ENCODE peak calls at places on chromosome 5, in six cellular contexts. G is astrocyte of the spinal cord, X is GM06990, D is fibroblast of lung, W is K562, K is A549. T is an unnamed sample.

GRCh38 chr5:157217289-157218024 is 36.8 kb downstream of the ITK start:
- DNase-seq in G (no peak), X (no peak), D (no peak), W (no peak), K (no peak), T (no peak)

GRCh38 chr5:93311825-93312224 is 269.2 kb downstream of the NR2F1-AS1 start:
- DNase-seq in G (no peak), X (no peak), D (peak), W (no peak), K (no peak), T (no peak)

GRCh38 chr5:98248949-98249348 is 524.5 kb upstream of the RGMB start:
- DNase-seq in G (peak), X (no peak), D (peak), W (no peak), K (no peak), T (no peak)

GRCh38 chr5:72206160-72206559 is 98.9 kb downstream of the MAP1B start:
- DNase-seq in G (no peak), X (no peak), D (no peak), W (peak), K (no peak), T (no peak)

GRCh38 chr5:157046041-157046440 is 12.9 kb downstream of the HAVCR1 start:
- DNase-seq in G (no peak), X (no peak), D (no peak), W (no peak), K (peak), T (no peak)

GRCh38 chr5:68535121-68535520 is 319.6 kb downstream of the PIK3R1 start:
- DNase-seq in G (no peak), X (no peak), D (no peak), W (no peak), K (no peak), T (no peak)

GRCh38 chr5:128516978-128517377 is 21.1 kb downstream of the FBN2 start:
- DNase-seq in G (no peak), X (no peak), D (no peak), W (no peak), K (no peak), T (no peak)

GRCh38 chr5:96143450-96143849 is 181.8 kb upstream of the ELL2 start:
- DNase-seq in G (no peak), X (no peak), D (peak), W (no peak), K (no peak), T (peak)

GRCh38 chr5:7585807-7586206 is 189.9 kb downstream of the ADCY2 start:
- DNase-seq in G (no peak), X (no peak), D (no peak), W (no peak), K (no peak), T (no peak)

GRCh38 chr5:1793966-1794895 is 5.4 kb downstream of the MRPL36 start:
- DNase-seq in G (peak), X (no peak), D (peak), W (no peak), K (no peak), T (no peak)

GRCh38 chr5:146699729-146700430 is 178.7 kb downstream of the PPP2R2B start:
- DNase-seq in G (no peak), X (no peak), D (no peak), W (no peak), K (no peak), T (no peak)

GRCh38 chr5:32707394-32707997 is 3.6 kb upstream of the NPR3 start:
- DNase-seq in G (peak), X (no peak), D (peak), W (no peak), K (peak), T (no peak)

GRCh38 chr5:57816108-57816507 is 333.5 kb upstream of the ACTBL2 start:
- DNase-seq in G (peak), X (no peak), D (peak), W (no peak), K (peak), T (no peak)

GRCh38 chr5:1548702-1549523 is 25.2 kb upstream of the LPCAT1 start:
- DNase-seq in G (no peak), X (no peak), D (no peak), W (no peak), K (no peak), T (no peak)

GRCh38 chr5:103119765-103120606 is at the start of the genes GIN1 and PPIP5K2:
- DNase-seq in G (peak), X (peak), D (peak), W (peak), K (peak), T (peak)

GRCh38 chr5:135426102-135427082 is 20.8 kb downstream of the DCANP1 start:
- DNase-seq in G (peak), X (no peak), D (peak), W (peak), K (peak), T (peak)

GRCh38 chr5:1494780-1495524 is 28.8 kb downstream of the LPCAT1 start:
- DNase-seq in G (no peak), X (peak), D (no peak), W (no peak), K (no peak), T (no peak)

GRCh38 chr5:95484421-95484820 is 70.4 kb downstream of the SKIC3 start:
- DNase-seq in G (no peak), X (no peak), D (no peak), W (no peak), K (no peak), T (no peak)

GRCh38 chr5:83924891-83925290 is 204.2 kb upstream of the HAPLN1 start:
- DNase-seq in G (peak), X (no peak), D (peak), W (no peak), K (no peak), T (no peak)

GRCh38 chr5:36786613-36787012 is 90.0 kb upstream of the NIPBL start:
- DNase-seq in G (no peak), X (no peak), D (no peak), W (no peak), K (no peak), T (no peak)

GRCh38 chr5:58069846-58070245 is 390.0 kb downstream of the PLK2 start:
- DNase-seq in G (no peak), X (no peak), D (no peak), W (no peak), K (peak), T (no peak)

GRCh38 chr5:135811007-135811406 is 23.5 kb upstream of the SLC25A48 start:
- DNase-seq in G (no peak), X (no peak), D (no peak), W (no peak), K (no peak), T (no peak)

DNA sequence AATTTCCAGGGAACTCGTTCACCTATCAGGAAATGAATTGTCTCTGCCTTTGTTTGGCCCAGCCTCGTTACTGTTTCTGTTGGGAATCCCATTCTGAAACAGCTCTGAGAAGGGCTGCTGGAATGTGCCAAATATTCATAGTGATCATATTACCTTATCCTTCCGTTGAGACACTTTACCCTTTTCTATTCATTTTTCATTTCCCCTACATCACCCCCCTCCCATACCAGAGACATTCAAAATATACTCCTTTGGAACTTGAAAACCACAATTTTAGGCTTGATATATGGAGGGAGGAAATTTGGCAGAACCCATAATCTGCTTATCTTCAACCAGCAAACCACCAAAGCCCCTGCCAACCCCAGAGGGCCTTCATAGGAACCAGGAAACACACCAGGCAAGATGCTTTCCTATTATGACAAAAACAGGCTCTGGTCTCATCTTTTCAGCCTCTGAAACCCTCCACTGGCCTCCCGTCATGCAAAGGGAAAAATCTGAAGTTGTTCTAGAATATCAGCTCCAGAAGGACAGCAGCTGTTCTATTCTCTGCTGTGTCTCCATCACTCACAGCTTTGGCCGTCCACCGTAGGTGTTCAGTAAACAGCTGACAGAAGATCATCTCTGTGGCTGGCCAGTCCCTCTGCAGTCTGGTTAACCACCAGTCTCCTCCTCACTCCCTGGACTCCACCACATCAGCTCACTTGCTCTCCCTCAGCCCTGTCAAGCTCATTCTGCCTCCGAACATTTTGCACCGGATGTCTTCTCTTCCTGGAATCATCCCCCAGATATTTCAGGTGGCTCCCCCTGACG is 217.2 kb upstream of the WWC1 start:
- DNase-seq in G (peak), X (no peak), D (no peak), W (no peak), K (no peak), T (no peak)
- H3K4me3 ChIP-seq in G (no peak), X (no peak), D (no peak), W (no peak), K (no peak), T (no peak)

DNA sequence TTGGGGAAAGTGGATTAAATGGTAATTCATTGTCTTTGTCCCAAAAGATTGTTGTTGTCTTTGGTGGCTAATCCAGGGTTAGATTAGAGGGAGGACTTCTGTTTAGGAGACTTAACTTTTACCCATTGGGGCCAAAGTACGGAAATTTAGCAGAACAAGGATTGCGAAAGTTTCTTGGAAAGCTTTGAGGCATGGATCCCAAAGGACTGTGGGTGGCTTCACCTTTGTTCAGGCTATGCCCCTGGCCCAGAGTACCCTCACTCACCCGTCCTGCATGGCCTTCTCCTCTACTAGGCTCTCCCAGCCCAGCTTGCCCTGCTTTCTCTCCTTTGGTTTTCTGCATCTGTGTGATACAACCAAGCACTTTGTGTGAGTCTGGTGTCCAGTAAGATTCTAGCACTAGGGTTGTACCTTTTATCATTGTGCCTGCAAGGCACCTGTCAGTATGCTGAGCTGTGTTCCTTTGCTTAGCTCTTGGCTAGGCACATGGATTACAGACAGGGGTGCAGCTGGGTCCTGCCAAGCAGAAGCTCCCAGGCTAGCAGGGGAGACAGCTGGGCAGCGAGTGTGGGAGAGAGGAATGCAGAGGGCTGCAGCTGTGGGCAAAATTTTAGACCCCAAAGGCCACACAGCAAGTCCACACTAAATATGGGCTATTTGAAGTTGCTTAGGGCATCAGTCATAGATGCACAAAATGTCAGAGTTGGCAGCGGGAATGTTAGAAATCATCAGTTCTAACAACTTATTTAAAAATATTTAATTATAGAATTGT is 3.2 kb downstream of the PPARGC1B start:
- DNase-seq in G (no peak), X (no peak), D (no peak), W (no peak), K (no peak), T (no peak)
- H3K4me3 ChIP-seq in G (no peak), X (peak), D (no peak), W (peak), K (no peak), T (no peak)

DNA sequence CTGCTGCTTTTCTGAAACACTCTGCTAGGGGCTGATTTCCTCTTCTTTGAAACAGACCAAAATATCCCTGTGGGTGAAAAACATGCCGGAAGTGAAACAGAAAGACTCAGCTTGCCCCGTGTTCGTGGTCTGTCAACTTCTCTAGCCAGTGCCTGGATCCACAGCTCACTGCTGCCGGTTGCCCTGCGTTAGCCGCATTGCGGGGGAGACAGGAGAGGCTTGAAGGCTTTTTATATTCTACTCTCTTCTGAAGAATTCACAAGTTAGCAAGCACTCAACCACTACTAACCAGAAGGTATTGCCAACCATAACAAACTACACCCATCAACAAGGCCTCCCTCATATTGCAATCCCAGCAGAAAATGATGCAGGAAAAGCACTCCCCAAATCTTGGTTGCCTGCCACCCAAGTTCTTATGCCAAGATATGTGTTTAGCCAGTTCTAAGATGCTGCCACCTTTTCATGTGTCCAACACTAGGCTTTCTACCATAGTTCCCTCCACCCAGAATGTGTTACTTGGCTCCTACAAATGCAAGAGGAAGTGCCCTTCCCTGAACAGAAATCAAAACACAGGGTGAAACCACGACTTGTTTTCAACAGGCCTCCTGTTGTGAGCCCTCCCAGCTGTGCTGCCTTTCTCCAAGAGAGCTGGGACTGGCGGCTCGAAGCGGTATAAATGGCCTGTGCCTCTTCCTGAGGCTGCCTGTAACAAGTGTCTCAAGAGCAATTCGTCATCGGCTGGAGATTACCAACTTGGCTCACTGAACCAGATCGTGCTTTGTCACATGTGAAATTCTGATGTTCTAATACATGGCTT is 128.9 kb downstream of the SNX18 start:
- DNase-seq in G (peak), X (peak), D (peak), W (no peak), K (peak), T (no peak)
- H3K4me3 ChIP-seq in G (no peak), X (no peak), D (peak), W (no peak), K (no peak), T (no peak)

DNA sequence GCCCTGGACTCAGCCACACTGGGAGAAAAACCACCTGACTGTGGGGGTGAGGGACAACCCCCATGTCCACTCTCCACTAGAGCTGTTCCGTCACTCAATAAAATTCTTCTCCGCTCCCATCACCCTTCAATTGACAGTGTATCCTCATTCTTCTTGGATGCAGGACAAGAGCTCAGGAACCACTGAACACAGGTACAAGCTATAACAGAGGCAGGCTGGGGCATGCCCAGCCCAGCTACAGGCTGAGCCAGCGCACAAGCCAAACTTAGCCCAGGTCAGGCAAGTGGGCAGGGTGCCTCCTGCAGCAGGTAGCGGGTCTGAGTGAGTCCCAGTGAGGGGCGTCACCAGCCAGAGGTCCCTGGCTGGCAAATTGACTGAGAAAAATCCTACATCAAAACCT is 183.4 kb downstream of the HINT1 start:
- DNase-seq in G (no peak), X (no peak), D (no peak), W (no peak), K (no peak), T (no peak)
- H3K4me3 ChIP-seq in G (no peak), X (no peak), D (no peak), W (no peak), K (no peak), T (no peak)

GRCh38 chr5:124445220-124445619 is 301.2 kb downstream of the ZNF608 start:
- DNase-seq in G (no peak), X (no peak), D (no peak), W (no peak), K (no peak), T (no peak)
- H3K4me3 ChIP-seq in G (no peak), X (no peak), D (no peak), W (no peak), K (no peak), T (no peak)

DNA sequence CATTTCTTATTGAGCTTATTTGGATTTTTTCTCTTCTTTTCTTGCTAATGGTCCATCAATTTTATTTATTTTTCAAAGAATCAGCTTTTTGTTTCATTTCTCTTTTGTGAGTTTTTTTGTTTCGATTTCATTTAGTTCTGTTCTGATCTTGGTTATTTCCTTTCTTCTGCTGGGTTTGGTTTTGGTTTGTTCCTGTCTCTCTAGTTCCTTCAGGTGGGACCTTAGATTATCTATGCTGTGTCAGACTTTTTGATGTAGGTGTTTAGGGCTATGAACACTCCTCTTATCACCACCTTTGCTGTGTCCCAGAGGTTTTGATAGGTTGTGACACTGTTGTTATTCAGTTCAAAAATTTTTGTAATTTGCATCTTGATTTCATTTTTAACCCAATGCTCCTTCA is 119.8 kb downstream of the GABRG2 start:
- DNase-seq in G (no peak), X (no peak), D (no peak), W (no peak), K (no peak), T (no peak)
- H3K4me3 ChIP-seq in G (no peak), X (no peak), D (no peak), W (no peak), K (no peak), T (no peak)

GRCh38 chr5:73498057-73498992 is at the start of gene BTF3:
- DNase-seq in G (peak), X (peak), D (peak), W (peak), K (peak), T (peak)

GRCh38 chr5:73499187-73499586 is 945 bp downstream of the BTF3 start:
- DNase-seq in G (no peak), X (no peak), D (no peak), W (no peak), K (no peak), T (no peak)

GRCh38 chr5:73495772-73496346 is 2.4 kb upstream of the BTF3 start:
- DNase-seq in G (no peak), X (no peak), D (no peak), W (no peak), K (no peak), T (no peak)

GRCh38 chr5:73497537-73498056 is 645 bp upstream of the BTF3 start:
- DNase-seq in G (no peak), X (no peak), D (no peak), W (no peak), K (no peak), T (no peak)

DNA sequence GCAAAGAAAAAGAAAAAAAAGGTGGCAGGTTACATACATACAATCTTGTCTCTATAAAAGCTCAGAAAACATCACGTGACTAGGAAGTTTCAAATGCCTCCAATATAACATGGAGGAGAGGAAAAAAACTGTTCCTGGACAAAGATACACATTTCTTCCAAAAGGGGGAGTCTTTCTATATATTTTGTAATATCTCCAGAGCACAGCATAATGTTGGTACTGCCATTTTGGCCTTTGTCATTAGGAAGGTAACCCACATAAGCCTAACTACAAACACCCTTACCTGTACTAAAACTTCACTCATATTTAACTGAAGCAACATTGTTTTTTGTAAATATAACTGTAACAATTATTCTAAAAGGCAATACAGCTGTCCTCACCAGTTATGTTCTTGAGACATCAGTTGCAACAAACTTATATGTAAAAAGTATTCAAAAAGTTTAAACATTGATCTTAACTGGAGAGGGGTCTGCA is 1.2 kb upstream of the BTF3 start:
- DNase-seq in G (peak), X (no peak), D (peak), W (peak), K (peak), T (peak)
- H3K4me3 ChIP-seq in G (peak), X (peak), D (peak), W (peak), K (peak), T (peak)

T was measured in HAP-1.